ENCODE peak calls at places on chromosome 2, in six cellular contexts. M is mesendoderm, G is neuronal stem cell, Z is H1, T is mesenchymal stem cell, I is IMR-90. R is an unnamed sample.

GRCh38 chr2:101897301-101897700 is 94.5 kb upstream of the IL1R2 start:
- DNase-seq in M (no peak), G (no peak), Z (no peak), T (no peak), I (no peak), R (no peak)

GRCh38 chr2:157789161-157789720 is 86.9 kb downstream of the ACVR1 start:
- DNase-seq in M (no peak), G (no peak), Z (no peak), T (peak), I (peak), R (no peak)

GRCh38 chr2:120847700-120848321 is 112.1 kb downstream of the GLI2 start:
- DNase-seq in M (no peak), G (no peak), Z (no peak), T (no peak), I (no peak), R (no peak)

GRCh38 chr2:137888845-137889244 is 75.4 kb upstream of the HNMT start:
- DNase-seq in M (peak), G (peak), Z (peak), T (peak), I (no peak), R (peak)

GRCh38 chr2:120764434-120764833 is 28.8 kb downstream of the GLI2 start:
- DNase-seq in M (no peak), G (no peak), Z (no peak), T (no peak), I (no peak), R (peak)

GRCh38 chr2:207313947-207314346 is 148.2 kb upstream of the KLF7 start:
- DNase-seq in M (no peak), G (no peak), Z (no peak), T (no peak), I (no peak), R (no peak)

GRCh38 chr2:233081232-233081730 is 21.1 kb downstream of the INPP5D start:
- DNase-seq in M (no peak), G (no peak), Z (no peak), T (no peak), I (no peak), R (no peak)

GRCh38 chr2:28052691-28053090 is 162.2 kb downstream of the BABAM2 start:
- DNase-seq in M (no peak), G (no peak), Z (no peak), T (no peak), I (peak), R (no peak)

GRCh38 chr2:231353469-231353868 is 42.0 kb upstream of the B3GNT7 start:
- DNase-seq in M (no peak), G (no peak), Z (no peak), T (no peak), I (no peak), R (no peak)

GRCh38 chr2:96271995-96272394 is 6.0 kb downstream of the CIAO1 start:
- DNase-seq in M (no peak), G (no peak), Z (no peak), T (no peak), I (no peak), R (no peak)

GRCh38 chr2:152715854-152716428 is 1.3 kb downstream of the PRPF40A start:
- DNase-seq in M (peak), G (no peak), Z (peak), T (peak), I (peak), R (peak)

GRCh38 chr2:203681978-203682377 is 24.5 kb upstream of the CD28 start:
- DNase-seq in M (no peak), G (no peak), Z (no peak), T (no peak), I (no peak), R (no peak)

GRCh38 chr2:174332607-174333001 is 2.1 kb upstream of the SP9 start:
- DNase-seq in M (peak), G (no peak), Z (no peak), T (peak), I (no peak), R (peak)

GRCh38 chr2:241593271-241593670 is 34.7 kb downstream of the BOK start:
- DNase-seq in M (no peak), G (no peak), Z (no peak), T (no peak), I (no peak), R (no peak)

GRCh38 chr2:71749671-71750101 is 296.3 kb downstream of the DYSF start:
- DNase-seq in M (no peak), G (no peak), Z (no peak), T (peak), I (peak), R (no peak)

GRCh38 chr2:110946892-110947291 is 173.8 kb upstream of the BCL2L11 start:
- DNase-seq in M (no peak), G (no peak), Z (no peak), T (no peak), I (no peak), R (no peak)

GRCh38 chr2:233414777-233415570 is 60.7 kb downstream of the DGKD start:
- DNase-seq in M (no peak), G (no peak), Z (no peak), T (no peak), I (peak), R (no peak)

GRCh38 chr2:70995227-70995729 is 605 bp upstream of the TEX261 start:
- DNase-seq in M (peak), G (peak), Z (no peak), T (peak), I (peak), R (peak)

GRCh38 chr2:62034715-62035114 is 129.2 kb downstream of the COMMD1 start:
- DNase-seq in M (no peak), G (no peak), Z (no peak), T (no peak), I (no peak), R (no peak)

GRCh38 chr2:112805542-112805941 is 21.2 kb upstream of the IL1A start:
- DNase-seq in M (no peak), G (no peak), Z (no peak), T (no peak), I (no peak), R (no peak)

GRCh38 chr2:10267036-10267435 is 35.7 kb upstream of the HPCAL1 start:
- DNase-seq in M (no peak), G (no peak), Z (no peak), T (no peak), I (no peak), R (no peak)

GRCh38 chr2:2828774-2829368 is 497.8 kb upstream of the MYT1L start:
- DNase-seq in M (no peak), G (no peak), Z (no peak), T (no peak), I (no peak), R (peak)

GRCh38 chr2:200156140-200156858 is 150.2 kb upstream of the SPATS2L start:
- DNase-seq in M (peak), G (no peak), Z (no peak), T (peak), I (peak), R (no peak)

GRCh38 chr2:41634686-41635085 is 413.1 kb upstream of the PKDCC start:
- DNase-seq in M (no peak), G (no peak), Z (no peak), T (no peak), I (no peak), R (no peak)

GRCh38 chr2:37856101-37856751 is 68.9 kb upstream of the RMDN2 start:
- DNase-seq in M (no peak), G (no peak), Z (no peak), T (no peak), I (no peak), R (no peak)

GRCh38 chr2:165793161-165793778 is 777 bp downstream of the GALNT3 start:
- DNase-seq in M (peak), G (peak), Z (no peak), T (peak), I (no peak), R (peak)

GRCh38 chr2:120235681-120236080 is 12.5 kb upstream of the TMEM185B start:
- DNase-seq in M (no peak), G (no peak), Z (no peak), T (no peak), I (no peak), R (peak)

GRCh38 chr2:31319391-31320175 is 85.6 kb downstream of the EHD3 start:
- DNase-seq in M (no peak), G (no peak), Z (no peak), T (peak), I (peak), R (no peak)

GRCh38 chr2:61889212-61889956 is 928 bp upstream of the CCT4 start:
- DNase-seq in M (no peak), G (no peak), Z (no peak), T (no peak), I (no peak), R (no peak)

GRCh38 chr2:30408961-30409387 is 38.1 kb upstream of the LCLAT1 start:
- DNase-seq in M (peak), G (no peak), Z (no peak), T (peak), I (peak), R (no peak)

GRCh38 chr2:128547667-128548066 is 229.0 kb upstream of the HS6ST1 start:
- DNase-seq in M (peak), G (no peak), Z (no peak), T (no peak), I (no peak), R (no peak)

GRCh38 chr2:229704231-229704630 is 10.1 kb downstream of the DNER start:
- DNase-seq in M (no peak), G (no peak), Z (no peak), T (no peak), I (no peak), R (no peak)

GRCh38 chr2:78125042-78125441 is 602.9 kb upstream of the LRRTM4 start:
- DNase-seq in M (no peak), G (no peak), Z (no peak), T (no peak), I (no peak), R (no peak)

GRCh38 chr2:120680136-120680761 is 55.4 kb upstream of the GLI2 start:
- DNase-seq in M (peak), G (peak), Z (no peak), T (peak), I (peak), R (peak)

DNA sequence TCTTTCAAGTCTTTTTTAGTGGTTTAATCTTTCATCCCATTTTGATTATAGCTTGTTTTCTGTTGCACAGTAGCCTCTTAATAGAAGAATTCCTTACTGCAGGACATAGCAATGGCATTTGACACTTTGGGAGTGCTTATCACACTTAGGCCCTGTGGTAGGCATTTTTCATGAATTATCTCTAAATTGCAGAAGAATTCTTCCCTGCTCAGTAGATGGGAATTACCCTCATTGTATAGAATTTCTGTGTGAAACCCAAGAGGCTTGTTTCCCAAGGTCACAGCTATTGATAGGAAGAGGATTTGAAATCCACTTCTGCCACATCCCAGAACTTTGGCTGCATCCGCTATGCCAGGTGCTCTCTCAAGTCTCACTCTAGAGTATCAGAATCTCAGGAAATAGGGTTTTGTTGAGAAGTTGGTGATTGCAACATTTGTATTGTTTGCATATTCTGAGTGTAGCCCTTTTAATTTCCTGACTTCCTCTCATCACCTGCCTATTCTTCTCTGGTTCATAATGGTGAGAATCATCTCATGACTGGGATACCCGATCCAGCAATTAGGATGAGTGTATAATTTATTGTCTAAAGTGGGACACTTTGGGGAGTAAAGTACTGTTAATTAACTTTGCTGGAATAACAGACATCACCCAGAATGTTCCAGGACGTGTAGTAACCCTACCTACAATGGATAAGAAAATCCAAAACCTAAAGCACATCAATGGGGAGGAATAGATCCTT is 255.2 kb upstream of the RASGRP3 start:
- DNase-seq in M (peak), G (no peak), Z (no peak), T (no peak), I (no peak), R (no peak)
- H2BK120ac ChIP-seq in M (no peak), G (no peak), Z (no peak), T (no peak), I (peak), R (no peak)

GRCh38 chr2:163133602-163134001 is 295.0 kb upstream of the KCNH7 start:
- DNase-seq in M (peak), G (no peak), Z (no peak), T (no peak), I (no peak), R (no peak)
- H2BK15ac ChIP-seq in M (no peak), G (no peak), Z (no peak), T (no peak), I (no peak), R (no peak)

DNA sequence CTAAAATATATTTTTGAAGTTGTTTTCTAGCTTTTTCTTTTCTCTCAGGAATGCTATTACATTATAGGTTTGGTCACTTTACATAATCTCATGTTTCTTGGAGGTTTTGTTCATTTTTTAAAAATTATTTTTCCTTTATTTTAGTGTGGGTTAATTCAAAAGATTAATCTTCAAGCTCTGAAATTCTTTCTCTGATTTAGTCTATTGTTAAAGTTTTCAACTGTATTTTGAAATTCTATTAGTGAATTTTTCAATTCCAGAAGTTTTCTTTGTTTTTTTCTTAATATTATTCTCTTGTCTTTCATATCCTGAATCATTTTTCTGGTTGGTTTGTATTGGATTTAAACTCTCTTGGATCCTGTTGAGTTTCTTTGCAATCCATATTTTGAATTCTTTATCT is 80.4 kb downstream of the MSTN start:
- DNase-seq in M (no peak), G (no peak), Z (no peak), T (no peak), I (no peak), R (no peak)
- H2BK120ac ChIP-seq in M (no peak), G (no peak), Z (no peak), T (no peak), I (no peak), R (no peak)

GRCh38 chr2:218658671-218659257 is 659 bp downstream of the ZNF142 start:
- DNase-seq in M (peak), G (peak), Z (no peak), T (peak), I (peak), R (peak)
- H2BK15ac ChIP-seq in M (no peak), G (no peak), Z (no peak), T (no peak), I (no peak), R (no peak)

DNA sequence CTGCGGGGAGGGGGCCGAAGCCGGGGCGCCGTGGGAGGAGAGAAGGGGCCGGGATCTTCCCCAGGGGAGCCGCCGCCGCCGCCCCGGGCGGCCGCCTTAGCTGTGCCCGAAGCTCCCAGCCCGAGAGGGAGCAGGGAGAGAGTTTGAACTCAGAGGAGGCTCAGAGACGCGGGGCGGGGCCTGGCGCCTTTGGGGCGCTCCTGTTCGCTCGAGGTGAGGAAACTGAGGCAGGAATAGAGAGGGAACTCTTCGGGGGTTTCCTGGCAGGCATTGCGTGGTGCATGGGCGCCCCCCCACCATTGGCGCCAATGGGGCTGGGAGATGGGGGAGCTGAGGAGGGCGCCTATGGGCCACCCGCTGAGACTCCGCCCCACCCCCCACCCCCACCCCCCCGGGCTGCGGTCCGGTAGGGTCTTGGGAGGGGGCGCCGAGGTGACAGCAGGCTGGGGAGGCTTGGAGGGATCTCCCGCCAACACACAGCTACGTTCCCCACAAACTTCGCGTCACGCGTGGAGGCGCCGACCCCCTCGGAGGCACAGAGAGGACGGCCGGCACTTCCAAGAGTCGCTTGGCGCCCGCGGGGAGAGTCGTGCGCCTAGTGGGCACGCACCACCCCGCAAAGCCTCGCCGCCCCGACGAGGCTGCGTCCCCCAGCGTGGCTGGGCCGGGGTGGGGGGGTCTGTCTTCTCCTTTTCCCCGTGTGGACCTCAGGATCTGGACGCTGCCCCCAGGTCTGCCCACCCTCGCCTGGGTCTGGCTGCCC is 680 bp downstream of the CTDSP1 start:
- DNase-seq in M (peak), G (peak), Z (no peak), T (peak), I (no peak), R (peak)
- H2BK120ac ChIP-seq in M (peak), G (peak), Z (no peak), T (peak), I (peak), R (no peak)

DNA sequence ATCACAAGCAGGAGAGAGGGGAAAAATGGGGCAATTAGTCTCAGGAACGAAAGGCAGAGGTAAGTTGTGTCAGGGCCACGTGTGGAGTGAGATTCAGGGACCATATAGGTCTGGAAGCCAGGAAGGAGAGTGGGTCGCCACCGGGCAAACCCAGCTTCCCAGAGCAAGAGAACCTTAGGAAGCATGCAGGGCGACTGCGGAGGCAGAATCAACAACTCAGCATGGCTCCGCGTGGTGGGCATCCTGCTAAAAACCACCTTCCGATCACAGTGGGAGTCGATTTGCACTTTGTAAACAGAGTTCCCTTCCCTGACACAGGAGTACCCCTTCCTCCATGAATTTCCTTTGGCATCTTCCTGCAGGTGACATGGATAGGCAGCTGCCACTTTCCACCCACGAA is 114.6 kb downstream of the TTC32 start:
- DNase-seq in M (peak), G (no peak), Z (no peak), T (no peak), I (no peak), R (no peak)
- H2BK15ac ChIP-seq in M (no peak), G (no peak), Z (no peak), T (peak), I (peak), R (no peak)

GRCh38 chr2:144346229-144346628 is 173.7 kb downstream of the ZEB2 start:
- DNase-seq in M (peak), G (no peak), Z (no peak), T (no peak), I (no peak), R (no peak)

GRCh38 chr2:144350151-144350802 is 169.6 kb downstream of the ZEB2 start:
- DNase-seq in M (peak), G (no peak), Z (peak), T (peak), I (peak), R (peak)

GRCh38 chr2:144351687-144352086 is 168.2 kb downstream of the ZEB2 start:
- DNase-seq in M (no peak), G (no peak), Z (no peak), T (no peak), I (peak), R (no peak)

GRCh38 chr2:144348846-144349245 is 171.1 kb downstream of the ZEB2 start:
- DNase-seq in M (peak), G (no peak), Z (no peak), T (no peak), I (no peak), R (no peak)

DNA sequence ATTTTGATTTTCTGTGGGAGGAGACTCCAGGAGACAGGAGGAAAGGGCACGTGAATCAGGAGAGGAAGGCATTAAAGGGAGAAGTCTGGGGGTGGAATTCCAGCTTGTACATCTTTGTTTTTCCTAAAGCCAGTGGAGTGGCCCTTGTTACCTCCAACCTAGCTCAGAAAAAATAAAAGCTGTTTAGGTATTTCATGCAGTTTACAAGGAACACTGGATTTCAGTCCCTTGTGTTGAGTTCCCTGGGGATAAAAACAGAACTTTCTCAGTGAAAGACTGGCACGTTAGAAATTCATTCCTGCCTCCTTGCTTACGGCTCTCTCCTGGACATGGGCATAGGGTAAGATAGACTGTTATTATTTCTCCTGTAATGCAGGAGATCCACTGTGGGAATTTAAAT is 170.2 kb downstream of the ZEB2 start:
- DNase-seq in M (peak), G (no peak), Z (no peak), T (no peak), I (no peak), R (no peak)
- H2BK120ac ChIP-seq in M (peak), G (no peak), Z (no peak), T (no peak), I (no peak), R (no peak)

GRCh38 chr2:1653137-1653789 is 91.1 kb downstream of the PXDN start:
- DNase-seq in M (no peak), G (no peak), Z (no peak), T (peak), I (peak), R (peak)
- H2BK15ac ChIP-seq in M (no peak), G (no peak), Z (no peak), T (no peak), I (peak), R (no peak)

GRCh38 chr2:236689981-236690380 is 120.4 kb downstream of the ACKR3 start:
- DNase-seq in M (no peak), G (no peak), Z (no peak), T (no peak), I (no peak), R (no peak)
- H2BK120ac ChIP-seq in M (no peak), G (no peak), Z (no peak), T (no peak), I (no peak), R (no peak)